ENCODE peak calls at places on chromosomes 5 and 9, in four cellular contexts. Y is HepG2, Z is A549, S is K562. I is an unnamed sample.

GRCh38 chr9:12085401-12085800 is 607.8 kb upstream of the TYRP1 start:
- DNase-seq in Y (no peak), Z (no peak), S (no peak), I (no peak)

GRCh38 chr5:28542968-28543367 is 1504.6 kb upstream of the CDH9 start:
- DNase-seq in Y (no peak), Z (no peak), S (no peak), I (no peak)

GRCh38 chr5:174987443-174988012 is 263.1 kb downstream of the MSX2 start:
- DNase-seq in Y (no peak), Z (no peak), S (no peak), I (no peak)

GRCh38 chr5:10286552-10287227 is 21.0 kb downstream of the CMBL start:
- DNase-seq in Y (no peak), Z (no peak), S (no peak), I (no peak)

GRCh38 chr9:71157731-71158130 is 36.3 kb upstream of the TRPM3 start:
- DNase-seq in Y (no peak), Z (no peak), S (no peak), I (no peak)

GRCh38 chr5:127012933-127013332 is 17.4 kb downstream of the MARCHF3 start:
- DNase-seq in Y (no peak), Z (no peak), S (no peak), I (no peak)

GRCh38 chr9:111016046-111017026 is 21.9 kb downstream of the LPAR1 start:
- DNase-seq in Y (no peak), Z (no peak), S (no peak), I (no peak)

GRCh38 chr5:10663531-10664183 is 97.4 kb downstream of the DAP start:
- DNase-seq in Y (peak), Z (no peak), S (no peak), I (no peak)

GRCh38 chr9:79809931-79810330 is 238.2 kb downstream of the TLE4 start:
- DNase-seq in Y (no peak), Z (no peak), S (no peak), I (no peak)

GRCh38 chr5:177302354-177303110 is 987 bp downstream of the RAB24 start:
- DNase-seq in Y (no peak), Z (no peak), S (peak), I (no peak)

GRCh38 chr9:105901514-105902109 is 207.3 kb downstream of the TMEM38B start:
- DNase-seq in Y (peak), Z (peak), S (peak), I (no peak)

GRCh38 chr9:35863583-35863982 is 6.6 kb downstream of the OR13J1 start:
- DNase-seq in Y (no peak), Z (no peak), S (no peak), I (no peak)

GRCh38 chr5:96101358-96102089 is 139.9 kb upstream of the ELL2 start:
- DNase-seq in Y (no peak), Z (no peak), S (no peak), I (no peak)

GRCh38 chr9:99752710-99753109 is 69.0 kb upstream of the NR4A3 start:
- DNase-seq in Y (no peak), Z (no peak), S (no peak), I (no peak)

GRCh38 chr9:127661342-127661741 is 45.4 kb upstream of the CFAP157 start:
- DNase-seq in Y (no peak), Z (no peak), S (peak), I (no peak)

GRCh38 chr5:143431789-143432188 is 28.3 kb upstream of the NR3C1 start:
- DNase-seq in Y (no peak), Z (no peak), S (no peak), I (no peak)

GRCh38 chr9:32587901-32588300 is 14.9 kb upstream of the NDUFB6 start:
- DNase-seq in Y (no peak), Z (no peak), S (no peak), I (no peak)

GRCh38 chr5:154653764-154654483 is 101.3 kb upstream of the LARP1 start:
- DNase-seq in Y (no peak), Z (no peak), S (peak), I (no peak)

GRCh38 chr9:83219154-83219923 is 156.4 kb upstream of the RASEF start:
- DNase-seq in Y (peak), Z (peak), S (no peak), I (no peak)

GRCh38 chr5:168889039-168889438 is 309.9 kb upstream of the PANK3 start:
- DNase-seq in Y (no peak), Z (no peak), S (no peak), I (no peak)

GRCh38 chr9:8053501-8053900 is 253.9 kb upstream of the DMAC1 start:
- DNase-seq in Y (no peak), Z (no peak), S (no peak), I (no peak)

GRCh38 chr9:34652608-34653007 is 623 bp downstream of the IL11RA start:
- DNase-seq in Y (no peak), Z (no peak), S (no peak), I (no peak)

GRCh38 chr5:6342689-6343315 is 35.5 kb downstream of the MED10 start:
- DNase-seq in Y (no peak), Z (no peak), S (no peak), I (no peak)

GRCh38 chr9:127611796-127612790 is at the start of gene STXBP1:
- DNase-seq in Y (peak), Z (peak), S (peak), I (no peak)

GRCh38 chr5:107636555-107636954 is 34.2 kb downstream of the EFNA5 start:
- DNase-seq in Y (no peak), Z (no peak), S (no peak), I (no peak)

GRCh38 chr5:84382363-84383295 is 2.1 kb downstream of the EDIL3 start:
- DNase-seq in Y (no peak), Z (peak), S (no peak), I (no peak)

GRCh38 chr9:108150736-108151135 is 661.2 kb upstream of the KLF4 start:
- DNase-seq in Y (no peak), Z (no peak), S (no peak), I (no peak)

GRCh38 chr9:112925058-112925641 is 34.5 kb upstream of the SLC46A2 start:
- DNase-seq in Y (peak), Z (peak), S (peak), I (no peak)

GRCh38 chr9:13967011-13967410 is 346.9 kb downstream of the NFIB start:
- DNase-seq in Y (no peak), Z (no peak), S (no peak), I (no peak)

GRCh38 chr5:27308151-27308550 is 269.8 kb upstream of the CDH9 start:
- DNase-seq in Y (no peak), Z (no peak), S (no peak), I (no peak)

GRCh38 chr5:179875741-179876667 is 17.4 kb upstream of the MRNIP start:
- DNase-seq in Y (no peak), Z (no peak), S (no peak), I (no peak)

GRCh38 chr9:83584995-83585394 is 37.9 kb upstream of the IDNK start:
- DNase-seq in Y (no peak), Z (no peak), S (no peak), I (no peak)

GRCh38 chr9:78131969-78132687 is 100.5 kb upstream of the GNAQ start:
- DNase-seq in Y (no peak), Z (no peak), S (no peak), I (no peak)

GRCh38 chr5:134902071-134902801 is 2.7 kb upstream of the PCBD2 start:
- DNase-seq in Y (no peak), Z (no peak), S (no peak), I (peak)

GRCh38 chr5:1127991-1128785 is 16.3 kb upstream of the SLC12A7 start:
- DNase-seq in Y (no peak), Z (no peak), S (no peak), I (no peak)

GRCh38 chr5:68950111-68950510 is 143.7 kb upstream of the SLC30A5 start:
- DNase-seq in Y (no peak), Z (no peak), S (no peak), I (no peak)

GRCh38 chr5:81230429-81230828 is 2.7 kb upstream of the CKMT2 start:
- DNase-seq in Y (no peak), Z (no peak), S (no peak), I (no peak)

GRCh38 chr5:81234299-81234698 is 1.2 kb downstream of the CKMT2 start:
- DNase-seq in Y (no peak), Z (no peak), S (no peak), I (no peak)

GRCh38 chr5:81234801-81235200 is 1.7 kb downstream of the CKMT2 start:
- DNase-seq in Y (no peak), Z (no peak), S (no peak), I (no peak)

GRCh38 chr5:81233080-81233634 is at the start of gene CKMT2:
- DNase-seq in Y (peak), Z (no peak), S (no peak), I (no peak)

DNA sequence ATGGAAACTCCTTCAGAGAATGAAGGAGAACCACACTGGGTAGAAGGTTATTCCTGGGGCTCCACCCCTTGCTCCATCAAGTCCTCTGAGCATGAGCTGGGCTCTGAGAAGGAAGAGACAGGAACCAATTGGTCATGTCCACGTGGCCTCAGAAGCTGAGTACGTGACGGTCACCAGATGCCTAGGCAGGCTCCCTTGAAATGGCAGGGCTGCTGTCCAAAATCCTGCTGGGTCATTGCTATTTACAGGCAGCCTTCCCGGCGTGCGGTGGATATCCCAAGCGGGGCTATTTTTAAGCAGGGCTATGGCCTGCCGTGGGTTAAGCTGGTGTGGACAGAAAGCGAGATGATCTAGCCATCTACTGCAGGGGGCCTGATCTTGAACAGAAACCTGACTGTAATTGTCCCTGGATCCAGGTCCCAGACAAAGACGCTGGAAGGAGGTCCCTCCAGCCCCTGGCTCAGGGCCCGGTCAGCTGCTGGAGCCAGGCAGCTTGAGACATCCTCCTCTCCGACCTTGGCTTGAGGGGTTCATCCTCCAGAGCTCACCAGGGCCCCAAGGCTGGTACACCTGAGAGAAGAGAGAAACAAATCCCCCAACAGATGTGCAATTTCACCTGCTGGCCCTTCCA is 558 bp upstream of the CKMT2 start:
- DNase-seq in Y (peak), Z (no peak), S (no peak), I (no peak)
- TF ChIP-seq RAD21 in Y (no peak), Z (no peak), S (no peak), I (no peak)

GRCh38 chr5:43514816-43515677 is at the start of gene C5orf34:
- DNase-seq in Y (peak), Z (peak), S (peak), I (peak)
- TF ChIP-seq REST in Y (no peak), Z (no peak), S (no peak), I (no peak)

GRCh38 chr9:121962421-121962820 is 130.7 kb downstream of the TTLL11 start:
- DNase-seq in Y (no peak), Z (no peak), S (no peak), I (no peak)

GRCh38 chr9:121960665-121961064 is 132.4 kb downstream of the TTLL11 start:
- DNase-seq in Y (no peak), Z (no peak), S (no peak), I (no peak)

GRCh38 chr9:121966706-121967105 is 126.4 kb downstream of the TTLL11 start:
- DNase-seq in Y (no peak), Z (no peak), S (no peak), I (no peak)

GRCh38 chr9:121968056-121968455 is 125.1 kb downstream of the TTLL11 start:
- DNase-seq in Y (no peak), Z (no peak), S (no peak), I (no peak)

DNA sequence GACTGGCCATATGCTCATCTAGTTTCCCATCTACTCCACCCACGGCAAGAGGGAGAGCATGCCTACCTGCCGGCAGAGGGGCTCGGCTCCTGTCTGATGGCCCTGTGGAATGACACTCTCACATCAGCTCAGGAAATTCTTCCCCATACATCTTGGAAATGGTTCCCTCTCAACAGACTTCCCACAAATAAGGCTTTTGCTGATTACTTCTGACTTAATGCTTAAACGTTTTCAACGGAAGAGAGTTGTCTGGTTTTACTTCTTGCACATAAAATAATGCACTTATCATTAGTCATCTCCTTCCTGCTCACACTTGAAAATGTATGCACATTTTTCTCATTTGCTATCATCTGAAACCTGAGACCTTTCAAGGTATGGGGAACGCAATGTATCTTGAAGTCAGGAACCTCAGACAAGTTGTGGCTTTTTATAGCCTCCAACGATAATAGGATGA is 129.5 kb downstream of the TTLL11 start:
- DNase-seq in Y (no peak), Z (no peak), S (no peak), I (no peak)
- TF ChIP-seq CHD4 in Y (no peak), Z (no peak), S (no peak), I (no peak)

DNA sequence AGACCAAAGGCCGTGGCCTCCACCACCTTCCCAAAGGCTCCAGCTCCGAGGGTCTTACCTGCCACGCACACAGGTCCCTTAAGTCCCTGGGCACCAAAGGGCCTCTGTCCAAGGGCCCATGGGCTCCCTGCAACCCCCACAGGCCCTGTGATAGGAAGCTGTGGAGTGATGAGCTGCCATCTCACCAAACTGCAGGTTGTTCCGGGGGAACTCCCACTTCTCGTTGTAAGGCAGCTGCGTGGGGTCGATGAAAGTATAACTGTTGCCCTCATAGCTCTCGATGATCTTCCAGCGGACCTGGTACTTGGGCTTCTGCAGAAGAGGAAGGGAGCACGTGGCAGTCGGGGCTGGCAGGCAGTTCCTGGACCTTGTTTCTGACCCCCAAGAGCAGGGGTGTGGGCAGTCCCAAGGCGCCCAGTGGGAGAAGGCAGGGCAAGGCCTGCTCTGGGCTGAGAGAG is 24.8 kb downstream of the CSF1R start:
- DNase-seq in Y (no peak), Z (no peak), S (no peak), I (no peak)
- TF ChIP-seq RAD21 in Y (no peak), Z (no peak), S (no peak), I (no peak)

DNA sequence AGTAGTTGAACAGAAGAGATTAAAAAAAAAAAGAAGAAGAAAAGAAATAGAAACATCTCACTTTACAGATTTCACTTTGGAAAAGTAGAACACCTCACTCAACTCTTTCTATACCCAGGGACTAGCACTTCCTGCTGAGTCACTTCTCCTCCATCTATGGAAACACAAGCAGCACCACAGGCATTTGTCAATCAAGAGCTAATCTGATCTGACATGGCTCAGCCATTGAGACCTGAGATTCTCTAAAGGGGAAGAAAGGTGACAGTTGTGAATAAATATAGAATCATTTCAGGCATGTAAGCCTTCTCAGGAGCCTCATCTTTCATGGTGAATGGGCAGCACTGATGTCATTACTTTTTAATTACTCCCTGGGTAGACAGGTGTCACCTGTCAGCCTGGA is 559.9 kb downstream of the HINT1 start:
- DNase-seq in Y (no peak), Z (peak), S (no peak), I (no peak)
- TF ChIP-seq REST in Y (no peak), Z (no peak), S (no peak), I (no peak)

DNA sequence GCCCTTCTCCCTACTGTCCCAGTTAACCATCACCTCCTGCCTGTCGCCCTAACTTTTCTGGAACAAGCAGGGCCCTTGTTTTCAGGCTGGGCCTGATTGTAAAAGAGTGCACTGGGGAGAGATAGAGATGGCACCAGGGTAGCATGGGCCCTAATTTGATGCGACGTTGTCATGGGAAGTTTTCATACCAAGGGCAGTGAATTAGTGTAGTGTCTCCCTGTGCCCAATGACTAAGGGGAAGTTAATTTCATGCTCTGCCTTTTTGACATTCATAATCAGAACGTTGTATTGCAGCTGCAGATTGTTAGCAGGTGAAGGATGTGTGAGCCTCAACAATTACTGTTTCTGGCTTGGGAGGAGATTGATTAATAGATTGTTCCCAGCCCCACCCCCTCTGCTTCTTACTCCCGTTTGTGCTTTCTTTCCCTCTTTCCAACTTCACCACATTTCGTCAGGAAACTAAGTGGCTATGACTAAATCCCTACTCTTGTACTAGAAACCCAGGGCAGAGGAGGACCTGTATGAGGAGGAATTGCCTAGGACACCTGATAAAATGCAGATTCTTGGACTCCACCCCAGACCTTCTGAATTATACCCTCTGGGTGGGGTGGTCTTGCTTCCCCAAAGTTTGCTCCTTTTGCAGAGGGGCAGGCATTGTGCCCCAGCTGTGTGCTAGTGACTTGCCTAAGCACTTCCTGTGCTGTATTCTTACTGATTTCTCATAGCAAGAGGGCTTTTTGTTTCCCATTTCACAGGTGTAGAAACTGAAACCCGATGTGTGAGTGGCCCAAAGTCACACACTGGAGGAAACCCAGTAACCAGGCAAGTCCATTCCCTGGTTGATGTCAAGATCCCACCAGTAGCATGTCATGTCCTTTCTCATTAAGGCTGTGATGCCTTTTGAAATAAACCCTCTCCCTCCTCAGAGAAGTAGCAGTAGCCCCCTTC is 56.3 kb downstream of the DAB2IP start:
- DNase-seq in Y (no peak), Z (no peak), S (no peak), I (peak)
- TF ChIP-seq CHD4 in Y (no peak), Z (no peak), S (no peak), I (no peak)